ENCODE peak calls at places on chromosome 9, in ten cellular contexts. I, C, A, M, H, Y, S, N, P and U are unnamed samples.

GRCh38 chr9:97807681-97808080 is 45.3 kb upstream of the FOXE1 start:
- DNase-seq in I (peak), C (no peak), A (no peak), M (no peak), H (no peak), Y (no peak), S (no peak), N (no peak), P (no peak), U (no peak)

GRCh38 chr9:2170737-2171136 is 155.6 kb downstream of the SMARCA2 start:
- DNase-seq in I (no peak), C (no peak), A (no peak), M (no peak), H (no peak), Y (no peak), S (no peak), N (no peak), P (no peak), U (no peak)

GRCh38 chr9:94649100-94649855 is 10.0 kb upstream of the FBP1 start:
- DNase-seq in I (no peak), C (no peak), A (no peak), M (no peak), H (peak), Y (peak), S (peak), N (no peak), P (no peak), U (peak)

GRCh38 chr9:6109571-6109970 is 94.1 kb upstream of the RANBP6 start:
- DNase-seq in I (no peak), C (no peak), A (no peak), M (no peak), H (no peak), Y (no peak), S (no peak), N (no peak), P (no peak), U (no peak)

GRCh38 chr9:122387526-122387925 is 16.7 kb downstream of the PTGS1 start:
- DNase-seq in I (no peak), C (no peak), A (no peak), M (no peak), H (no peak), Y (no peak), S (no peak), N (no peak), P (no peak), U (no peak)

GRCh38 chr9:34997375-34997774 is 7.8 kb downstream of the DNAJB5 start:
- DNase-seq in I (no peak), C (no peak), A (no peak), M (no peak), H (no peak), Y (no peak), S (no peak), N (no peak), P (no peak), U (no peak)

GRCh38 chr9:71990466-71990865 is 69.9 kb downstream of the C9orf57 start:
- DNase-seq in I (no peak), C (no peak), A (no peak), M (no peak), H (no peak), Y (peak), S (no peak), N (no peak), P (no peak), U (no peak)

GRCh38 chr9:71003346-71003745 is 118.1 kb downstream of the TRPM3 start:
- DNase-seq in I (no peak), C (no peak), A (no peak), M (no peak), H (no peak), Y (no peak), S (peak), N (no peak), P (no peak), U (no peak)

GRCh38 chr9:32394381-32395049 is 10.1 kb downstream of the ACO1 start:
- DNase-seq in I (no peak), C (no peak), A (no peak), M (no peak), H (no peak), Y (no peak), S (peak), N (no peak), P (no peak), U (no peak)

GRCh38 chr9:77679088-77679487 is 31.0 kb upstream of the GNA14 start:
- DNase-seq in I (no peak), C (no peak), A (no peak), M (no peak), H (no peak), Y (no peak), S (peak), N (no peak), P (no peak), U (no peak)

GRCh38 chr9:10268500-10269485 is 344.0 kb downstream of the PTPRD start:
- DNase-seq in I (peak), C (no peak), A (no peak), M (no peak), H (no peak), Y (no peak), S (peak), N (no peak), P (no peak), U (no peak)

GRCh38 chr9:94156549-94157407 is 72.5 kb downstream of the PTPDC1 start:
- DNase-seq in I (peak), C (no peak), A (no peak), M (no peak), H (peak), Y (no peak), S (peak), N (peak), P (no peak), U (no peak)

GRCh38 chr9:121581775-121582600 is 69.4 kb upstream of the DAB2IP start:
- DNase-seq in I (no peak), C (no peak), A (no peak), M (no peak), H (no peak), Y (no peak), S (no peak), N (peak), P (no peak), U (no peak)

GRCh38 chr9:125529589-125530515 is 177.2 kb downstream of the MAPKAP1 start:
- DNase-seq in I (no peak), C (no peak), A (no peak), M (no peak), H (no peak), Y (no peak), S (no peak), N (no peak), P (no peak), U (no peak)

GRCh38 chr9:71368157-71368556 is 246.7 kb upstream of the TRPM3 start:
- DNase-seq in I (no peak), C (no peak), A (no peak), M (no peak), H (no peak), Y (no peak), S (no peak), N (peak), P (no peak), U (no peak)

GRCh38 chr9:104682642-104683041 is 11.7 kb upstream of the OR13D1 start:
- DNase-seq in I (peak), C (no peak), A (no peak), M (no peak), H (no peak), Y (peak), S (peak), N (no peak), P (no peak), U (peak)

GRCh38 chr9:36848946-36849345 is 185.1 kb downstream of the PAX5 start:
- DNase-seq in I (no peak), C (no peak), A (no peak), M (no peak), H (no peak), Y (no peak), S (no peak), N (no peak), P (no peak), U (no peak)

GRCh38 chr9:133613396-133613795 is 4.2 kb upstream of the FAM163B start:
- DNase-seq in I (no peak), C (no peak), A (no peak), M (no peak), H (no peak), Y (no peak), S (no peak), N (no peak), P (no peak), U (no peak)

GRCh38 chr9:69079186-69079585 is 43.6 kb downstream of the FXN start:
- DNase-seq in I (no peak), C (no peak), A (no peak), M (no peak), H (no peak), Y (no peak), S (peak), N (no peak), P (no peak), U (no peak)

GRCh38 chr9:135523521-135524129 is 2.4 kb downstream of the LCN1 start:
- DNase-seq in I (no peak), C (no peak), A (no peak), M (no peak), H (no peak), Y (no peak), S (no peak), N (no peak), P (no peak), U (no peak)

GRCh38 chr9:134483361-134484184 is 157.3 kb downstream of the RXRA start:
- DNase-seq in I (no peak), C (no peak), A (no peak), M (no peak), H (no peak), Y (no peak), S (no peak), N (no peak), P (no peak), U (no peak)

GRCh38 chr9:133050142-133050541 is 11.6 kb upstream of the CEL start:
- DNase-seq in I (peak), C (no peak), A (no peak), M (no peak), H (no peak), Y (no peak), S (no peak), N (peak), P (no peak), U (no peak)

GRCh38 chr9:92499701-92500100 is 17.4 kb upstream of the ASPN start:
- DNase-seq in I (no peak), C (no peak), A (no peak), M (no peak), H (no peak), Y (no peak), S (no peak), N (no peak), P (no peak), U (no peak)

GRCh38 chr9:9747787-9748186 is 865.0 kb downstream of the PTPRD start:
- DNase-seq in I (no peak), C (no peak), A (no peak), M (peak), H (no peak), Y (no peak), S (no peak), N (no peak), P (no peak), U (no peak)

GRCh38 chr9:82254646-82255367 is 266.2 kb downstream of the SPATA31D1 start:
- DNase-seq in I (no peak), C (no peak), A (no peak), M (no peak), H (no peak), Y (no peak), S (no peak), N (no peak), P (no peak), U (peak)

GRCh38 chr9:86519216-86519615 is 165.0 kb upstream of the TUT7 start:
- DNase-seq in I (no peak), C (no peak), A (no peak), M (no peak), H (no peak), Y (no peak), S (no peak), N (no peak), P (no peak), U (no peak)

GRCh38 chr9:104075801-104076753 is 18.0 kb upstream of the SMC2 start:
- DNase-seq in I (no peak), C (no peak), A (no peak), M (no peak), H (no peak), Y (no peak), S (peak), N (no peak), P (no peak), U (peak)

GRCh38 chr9:134005381-134005780 is 13.3 kb upstream of the VAV2 start:
- DNase-seq in I (no peak), C (no peak), A (no peak), M (no peak), H (no peak), Y (no peak), S (no peak), N (no peak), P (no peak), U (no peak)

GRCh38 chr9:123866497-123866896 is 63.4 kb downstream of the DENND1A start:
- DNase-seq in I (no peak), C (no peak), A (no peak), M (no peak), H (no peak), Y (no peak), S (no peak), N (no peak), P (no peak), U (no peak)

GRCh38 chr9:93154293-93154903 is 20.3 kb upstream of the NINJ1 start:
- DNase-seq in I (no peak), C (no peak), A (peak), M (peak), H (no peak), Y (no peak), S (peak), N (peak), P (no peak), U (no peak)

GRCh38 chr9:134553061-134553891 is 88.3 kb upstream of the COL5A1 start:
- DNase-seq in I (no peak), C (no peak), A (no peak), M (no peak), H (no peak), Y (no peak), S (no peak), N (no peak), P (no peak), U (no peak)